ENCODE peak calls at places on chromosomes 3 and 15, in nine cellular contexts. One of them, this sample, is unnamed.

GRCh38 chr3:6803652-6804051 is 57.3 kb upstream of the GRM7 start:
- DNase-seq in choroid plexus epithelial cell: no peak
- DNase-seq in H9: no peak
- DNase-seq in stomach: no peak
- DNase-seq in activated CD8-positive, alpha-beta T cell treated with anti-CD3 and anti-CD28 coated beads for 36 hours: no peak
- DNase-seq in right atrium auricular region: no peak
- DNase-seq in OCI-LY7: no peak
- DNase-seq in K562: no peak
- DNase-seq in spleen: no peak
- DNase-seq in this sample: no peak

GRCh38 chr3:186815490-186815889 is 9.2 kb upstream of the RFC4 start:
- DNase-seq in choroid plexus epithelial cell: peak; percentile 70
- DNase-seq in H9: no peak
- DNase-seq in stomach: no peak
- DNase-seq in activated CD8-positive, alpha-beta T cell treated with anti-CD3 and anti-CD28 coated beads for 36 hours: no peak
- DNase-seq in right atrium auricular region: no peak
- DNase-seq in OCI-LY7: no peak
- DNase-seq in K562: peak; percentile 71
- DNase-seq in spleen: no peak
- DNase-seq in this sample: peak; percentile 75

GRCh38 chr3:166248784-166249183 is 411.6 kb upstream of the BCHE start:
- DNase-seq in choroid plexus epithelial cell: no peak
- DNase-seq in H9: no peak
- DNase-seq in stomach: no peak
- DNase-seq in activated CD8-positive, alpha-beta T cell treated with anti-CD3 and anti-CD28 coated beads for 36 hours: no peak
- DNase-seq in right atrium auricular region: no peak
- DNase-seq in OCI-LY7: no peak
- DNase-seq in K562: no peak
- DNase-seq in spleen: no peak
- DNase-seq in this sample: no peak

GRCh38 chr3:39065197-39065596 is 13.4 kb downstream of the WDR48 start:
- DNase-seq in choroid plexus epithelial cell: peak; percentile 77
- DNase-seq in H9: peak; percentile 63
- DNase-seq in stomach: no peak
- DNase-seq in activated CD8-positive, alpha-beta T cell treated with anti-CD3 and anti-CD28 coated beads for 36 hours: peak; percentile 50
- DNase-seq in right atrium auricular region: no peak
- DNase-seq in OCI-LY7: peak; percentile 81
- DNase-seq in K562: peak; percentile 73
- DNase-seq in spleen: no peak
- DNase-seq in this sample: peak; percentile 20

GRCh38 chr3:15207836-15208504 is 1.9 kb downstream of the CAPN7 start:
- DNase-seq in choroid plexus epithelial cell: peak; percentile 29
- DNase-seq in H9: no peak
- DNase-seq in stomach: no peak
- DNase-seq in activated CD8-positive, alpha-beta T cell treated with anti-CD3 and anti-CD28 coated beads for 36 hours: no peak
- DNase-seq in right atrium auricular region: no peak
- DNase-seq in OCI-LY7: no peak
- DNase-seq in K562: no peak
- DNase-seq in spleen: no peak
- DNase-seq in this sample: no peak

GRCh38 chr3:98343647-98344507 is 9.8 kb upstream of the OR5K4 start:
- DNase-seq in choroid plexus epithelial cell: peak; percentile 50
- DNase-seq in H9: peak; percentile 76
- DNase-seq in stomach: no peak
- DNase-seq in activated CD8-positive, alpha-beta T cell treated with anti-CD3 and anti-CD28 coated beads for 36 hours: peak; percentile 51
- DNase-seq in right atrium auricular region: no peak
- DNase-seq in OCI-LY7: peak; percentile 60
- DNase-seq in K562: peak; percentile 63
- DNase-seq in spleen: no peak
- DNase-seq in this sample: peak; percentile 86

GRCh38 chr15:91948001-91948608 is 94.6 kb downstream of the SLCO3A1 start:
- DNase-seq in choroid plexus epithelial cell: peak; percentile 4
- DNase-seq in H9: peak; percentile 67
- DNase-seq in stomach: peak; percentile 29
- DNase-seq in activated CD8-positive, alpha-beta T cell treated with anti-CD3 and anti-CD28 coated beads for 36 hours: no peak
- DNase-seq in right atrium auricular region: no peak
- DNase-seq in OCI-LY7: no peak
- DNase-seq in K562: no peak
- DNase-seq in spleen: no peak
- DNase-seq in this sample: peak; percentile 74

GRCh38 chr15:48644827-48645557 is 517 bp downstream of the FBN1 start:
- DNase-seq in choroid plexus epithelial cell: peak; percentile 58
- DNase-seq in H9: peak; percentile 52
- DNase-seq in stomach: no peak
- DNase-seq in activated CD8-positive, alpha-beta T cell treated with anti-CD3 and anti-CD28 coated beads for 36 hours: peak; percentile 14
- DNase-seq in right atrium auricular region: no peak
- DNase-seq in OCI-LY7: no peak
- DNase-seq in K562: no peak
- DNase-seq in spleen: peak; percentile 78
- DNase-seq in this sample: peak; percentile 50

GRCh38 chr3:150588027-150588830 is 14.9 kb upstream of the SELENOT start:
- DNase-seq in choroid plexus epithelial cell: no peak
- DNase-seq in H9: no peak
- DNase-seq in stomach: no peak
- DNase-seq in activated CD8-positive, alpha-beta T cell treated with anti-CD3 and anti-CD28 coated beads for 36 hours: no peak
- DNase-seq in right atrium auricular region: no peak
- DNase-seq in OCI-LY7: no peak
- DNase-seq in K562: no peak
- DNase-seq in spleen: no peak
- DNase-seq in this sample: no peak

GRCh38 chr3:150495563-150496168 is 50.6 kb downstream of the SERP1 start:
- DNase-seq in choroid plexus epithelial cell: peak; percentile 75
- DNase-seq in H9: no peak
- DNase-seq in stomach: no peak
- DNase-seq in activated CD8-positive, alpha-beta T cell treated with anti-CD3 and anti-CD28 coated beads for 36 hours: no peak
- DNase-seq in right atrium auricular region: no peak
- DNase-seq in OCI-LY7: peak; percentile 58
- DNase-seq in K562: peak; percentile 72
- DNase-seq in spleen: no peak
- DNase-seq in this sample: peak; percentile 71

GRCh38 chr15:45372032-45372995 is 6.0 kb downstream of the GATM start:
- DNase-seq in choroid plexus epithelial cell: no peak
- DNase-seq in H9: no peak
- DNase-seq in stomach: no peak
- DNase-seq in activated CD8-positive, alpha-beta T cell treated with anti-CD3 and anti-CD28 coated beads for 36 hours: no peak
- DNase-seq in right atrium auricular region: no peak
- DNase-seq in OCI-LY7: no peak
- DNase-seq in K562: no peak
- DNase-seq in spleen: no peak
- DNase-seq in this sample: no peak

GRCh38 chr3:51622868-51623267 is 48.2 kb upstream of the TEX264 start:
- DNase-seq in choroid plexus epithelial cell: peak; percentile 85
- DNase-seq in H9: no peak
- DNase-seq in stomach: peak; percentile 37
- DNase-seq in activated CD8-positive, alpha-beta T cell treated with anti-CD3 and anti-CD28 coated beads for 36 hours: no peak
- DNase-seq in right atrium auricular region: no peak
- DNase-seq in OCI-LY7: no peak
- DNase-seq in K562: no peak
- DNase-seq in spleen: no peak
- DNase-seq in this sample: peak; percentile 17

GRCh38 chr15:74525946-74526345 is 15.1 kb upstream of the ARID3B start:
- DNase-seq in choroid plexus epithelial cell: peak; percentile 20
- DNase-seq in H9: no peak
- DNase-seq in stomach: no peak
- DNase-seq in activated CD8-positive, alpha-beta T cell treated with anti-CD3 and anti-CD28 coated beads for 36 hours: no peak
- DNase-seq in right atrium auricular region: no peak
- DNase-seq in OCI-LY7: no peak
- DNase-seq in K562: no peak
- DNase-seq in spleen: no peak
- DNase-seq in this sample: peak; percentile 59

GRCh38 chr3:160677459-160677901 is 520 bp downstream of the ARL14 start:
- DNase-seq in choroid plexus epithelial cell: peak; percentile 40
- DNase-seq in H9: no peak
- DNase-seq in stomach: no peak
- DNase-seq in activated CD8-positive, alpha-beta T cell treated with anti-CD3 and anti-CD28 coated beads for 36 hours: no peak
- DNase-seq in right atrium auricular region: no peak
- DNase-seq in OCI-LY7: no peak
- DNase-seq in K562: no peak
- DNase-seq in spleen: no peak
- DNase-seq in this sample: peak; percentile 35

GRCh38 chr3:9808345-9809037 is 1.6 kb upstream of the TTLL3 start:
- DNase-seq in choroid plexus epithelial cell: peak; percentile 45
- DNase-seq in H9: peak; percentile 72
- DNase-seq in stomach: no peak
- DNase-seq in activated CD8-positive, alpha-beta T cell treated with anti-CD3 and anti-CD28 coated beads for 36 hours: peak; percentile 79
- DNase-seq in right atrium auricular region: no peak
- DNase-seq in OCI-LY7: peak; percentile 78
- DNase-seq in K562: peak; percentile 44
- DNase-seq in spleen: peak; percentile 24
- DNase-seq in this sample: peak; percentile 43

GRCh38 chr15:41512512-41513281 is 930 bp downstream of the LTK start:
- DNase-seq in choroid plexus epithelial cell: no peak
- DNase-seq in H9: no peak
- DNase-seq in stomach: peak; percentile 55
- DNase-seq in activated CD8-positive, alpha-beta T cell treated with anti-CD3 and anti-CD28 coated beads for 36 hours: peak; percentile 45
- DNase-seq in right atrium auricular region: no peak
- DNase-seq in OCI-LY7: no peak
- DNase-seq in K562: peak; percentile 71
- DNase-seq in spleen: peak; percentile 83
- DNase-seq in this sample: no peak

GRCh38 chr3:188391597-188391996 is 237.6 kb downstream of the LPP start:
- DNase-seq in choroid plexus epithelial cell: no peak
- DNase-seq in H9: no peak
- DNase-seq in stomach: no peak
- DNase-seq in activated CD8-positive, alpha-beta T cell treated with anti-CD3 and anti-CD28 coated beads for 36 hours: no peak
- DNase-seq in right atrium auricular region: no peak
- DNase-seq in OCI-LY7: no peak
- DNase-seq in K562: no peak
- DNase-seq in spleen: no peak
- DNase-seq in this sample: no peak

GRCh38 chr3:188389711-188390346 is 235.9 kb downstream of the LPP start:
- DNase-seq in choroid plexus epithelial cell: no peak
- DNase-seq in H9: no peak
- DNase-seq in stomach: no peak
- DNase-seq in activated CD8-positive, alpha-beta T cell treated with anti-CD3 and anti-CD28 coated beads for 36 hours: peak; percentile 85
- DNase-seq in right atrium auricular region: peak; percentile 72
- DNase-seq in OCI-LY7: peak; percentile 92
- DNase-seq in K562: no peak
- DNase-seq in spleen: peak; percentile 81
- DNase-seq in this sample: peak; percentile 48

GRCh38 chr3:188390775-188391443 is 237.0 kb downstream of the LPP start:
- DNase-seq in choroid plexus epithelial cell: peak; percentile 40
- DNase-seq in H9: no peak
- DNase-seq in stomach: no peak
- DNase-seq in activated CD8-positive, alpha-beta T cell treated with anti-CD3 and anti-CD28 coated beads for 36 hours: no peak
- DNase-seq in right atrium auricular region: no peak
- DNase-seq in OCI-LY7: peak; percentile 50
- DNase-seq in K562: no peak
- DNase-seq in spleen: no peak
- DNase-seq in this sample: no peak

GRCh38 chr3:188387921-188388320 is 234.0 kb downstream of the LPP start:
- DNase-seq in choroid plexus epithelial cell: peak; percentile 19
- DNase-seq in H9: no peak
- DNase-seq in stomach: no peak
- DNase-seq in activated CD8-positive, alpha-beta T cell treated with anti-CD3 and anti-CD28 coated beads for 36 hours: no peak
- DNase-seq in right atrium auricular region: no peak
- DNase-seq in OCI-LY7: no peak
- DNase-seq in K562: no peak
- DNase-seq in spleen: no peak
- DNase-seq in this sample: no peak

GRCh38 chr3:188390347-188390718 is 236.4 kb downstream of the LPP start:
- DNase-seq in choroid plexus epithelial cell: no peak
- DNase-seq in H9: no peak
- DNase-seq in stomach: no peak
- DNase-seq in activated CD8-positive, alpha-beta T cell treated with anti-CD3 and anti-CD28 coated beads for 36 hours: no peak
- DNase-seq in right atrium auricular region: no peak
- DNase-seq in OCI-LY7: no peak
- DNase-seq in K562: no peak
- DNase-seq in spleen: no peak
- DNase-seq in this sample: no peak
- TF ChIP-seq CTCF in choroid plexus epithelial cell: no peak
- TF ChIP-seq CTCF in H9: no peak
- TF ChIP-seq CTCF in stomach: no peak
- TF ChIP-seq CTCF in activated CD8-positive, alpha-beta T cell treated with anti-CD3 and anti-CD28 coated beads for 36 hours: no peak
- TF ChIP-seq CTCF in right atrium auricular region: no peak
- TF ChIP-seq CTCF in OCI-LY7: no peak
- TF ChIP-seq CTCF in K562: no peak
- TF ChIP-seq CTCF in spleen: no peak
- TF ChIP-seq CTCF in this sample: no peak

DNA sequence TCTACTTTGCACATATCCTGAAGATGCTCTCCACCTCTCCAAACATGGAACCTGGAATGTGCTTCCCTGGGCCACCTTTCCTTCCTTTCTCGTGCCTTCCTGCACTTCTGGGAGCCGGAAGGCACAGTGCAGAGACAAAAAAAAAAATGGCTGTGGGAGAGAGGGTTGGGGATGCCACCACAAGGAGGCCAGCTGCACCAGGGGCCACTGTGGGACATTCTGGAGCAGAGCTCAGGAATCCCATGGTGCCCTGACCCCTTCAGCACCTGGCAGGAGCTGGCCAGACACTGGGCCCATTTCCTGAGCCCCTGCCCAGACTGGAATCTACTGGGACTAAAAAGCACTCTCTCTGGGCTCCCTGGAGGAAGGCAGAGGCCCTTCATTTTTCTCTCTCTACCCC is 7.9 kb upstream of the BCL2L10 start:
- DNase-seq in choroid plexus epithelial cell: no peak
- DNase-seq in H9: no peak
- DNase-seq in stomach: no peak
- DNase-seq in activated CD8-positive, alpha-beta T cell treated with anti-CD3 and anti-CD28 coated beads for 36 hours: no peak
- DNase-seq in right atrium auricular region: no peak
- DNase-seq in OCI-LY7: no peak
- DNase-seq in K562: no peak
- DNase-seq in spleen: no peak
- DNase-seq in this sample: no peak
- TF ChIP-seq CTCF in choroid plexus epithelial cell: peak; percentile 3
- TF ChIP-seq CTCF in H9: peak; percentile 19
- TF ChIP-seq CTCF in stomach: no peak
- TF ChIP-seq CTCF in activated CD8-positive, alpha-beta T cell treated with anti-CD3 and anti-CD28 coated beads for 36 hours: no peak
- TF ChIP-seq CTCF in right atrium auricular region: no peak
- TF ChIP-seq CTCF in OCI-LY7: no peak
- TF ChIP-seq CTCF in K562: no peak
- TF ChIP-seq CTCF in spleen: no peak
- TF ChIP-seq CTCF in this sample: no peak

GRCh38 chr15:93020976-93021772 is 67.8 kb downstream of the RGMA start:
- DNase-seq in choroid plexus epithelial cell: no peak
- DNase-seq in H9: no peak
- DNase-seq in stomach: no peak
- DNase-seq in activated CD8-positive, alpha-beta T cell treated with anti-CD3 and anti-CD28 coated beads for 36 hours: no peak
- DNase-seq in right atrium auricular region: no peak
- DNase-seq in OCI-LY7: no peak
- DNase-seq in K562: no peak
- DNase-seq in spleen: no peak
- DNase-seq in this sample: no peak
- TF ChIP-seq CTCF in choroid plexus epithelial cell: no peak
- TF ChIP-seq CTCF in H9: no peak
- TF ChIP-seq CTCF in stomach: no peak
- TF ChIP-seq CTCF in activated CD8-positive, alpha-beta T cell treated with anti-CD3 and anti-CD28 coated beads for 36 hours: no peak
- TF ChIP-seq CTCF in right atrium auricular region: no peak
- TF ChIP-seq CTCF in OCI-LY7: no peak
- TF ChIP-seq CTCF in K562: no peak
- TF ChIP-seq CTCF in spleen: no peak
- TF ChIP-seq CTCF in this sample: no peak

DNA sequence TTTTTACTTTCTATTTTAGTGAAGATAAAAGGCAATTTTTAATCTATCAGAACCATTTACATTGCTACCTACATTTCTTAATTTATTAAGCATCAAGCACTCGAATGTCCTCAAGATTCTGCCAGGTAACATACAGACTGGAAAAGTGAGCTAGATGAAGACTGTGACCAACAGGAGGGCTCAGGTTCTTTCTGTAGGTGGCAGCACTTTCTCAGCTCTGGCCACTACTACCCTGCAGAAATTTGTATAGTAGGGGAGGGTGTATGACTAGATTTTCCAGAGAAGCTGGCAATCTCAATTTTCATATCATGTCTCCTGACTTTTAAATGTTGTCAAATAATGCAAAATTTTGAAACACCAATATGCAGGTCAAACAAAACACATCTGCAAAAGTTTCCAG is 165.0 kb upstream of the SUCLG2 start:
- DNase-seq in choroid plexus epithelial cell: peak; percentile 9
- DNase-seq in H9: peak; percentile 38
- DNase-seq in stomach: no peak
- DNase-seq in activated CD8-positive, alpha-beta T cell treated with anti-CD3 and anti-CD28 coated beads for 36 hours: peak; percentile 9
- DNase-seq in right atrium auricular region: no peak
- DNase-seq in OCI-LY7: peak; percentile 67
- DNase-seq in K562: peak; percentile 0
- DNase-seq in spleen: no peak
- DNase-seq in this sample: peak; percentile 24
- TF ChIP-seq CTCF in choroid plexus epithelial cell: peak; percentile 37
- TF ChIP-seq CTCF in H9: peak; percentile 71
- TF ChIP-seq CTCF in stomach: peak; percentile 13
- TF ChIP-seq CTCF in activated CD8-positive, alpha-beta T cell treated with anti-CD3 and anti-CD28 coated beads for 36 hours: peak; percentile 30
- TF ChIP-seq CTCF in right atrium auricular region: no peak
- TF ChIP-seq CTCF in OCI-LY7: peak; percentile 91
- TF ChIP-seq CTCF in K562: no peak
- TF ChIP-seq CTCF in spleen: peak; percentile 23
- TF ChIP-seq CTCF in this sample: no peak